ENCODE peak calls at places on chromosomes 2 and 18, in ten cellular contexts. One of them, this sample, is unnamed.

GRCh38 chr2:241821460-241822263 is 12.7 kb downstream of the NEU4 start:
- DNase-seq in nephron progenitor cell: no peak
- DNase-seq in naive B cell: no peak
- DNase-seq in left cardiac atrium: peak; percentile 25
- DNase-seq in neural progenitor cell: no peak
- DNase-seq in NCI-H1436 treated with DMSO at 0.1 percent for 48 hours: no peak
- DNase-seq in RWPE1: no peak
- DNase-seq in stimulated activated CD4-positive, alpha-beta T cell treated with anti-CD3 and anti-CD28 coated beads, TNF-alpha, amount 100 ng/mL, for 24 hours: no peak
- DNase-seq in AML-193: no peak
- DNase-seq in HS-27A: no peak
- DNase-seq in this sample: no peak

GRCh38 chr2:238128061-238129040 is 10.1 kb upstream of the KLHL30 start:
- DNase-seq in left cardiac atrium: peak; percentile 12
- DNase-seq in naive B cell: no peak
- DNase-seq in AML-193: no peak
- DNase-seq in HS-27A: no peak
- DNase-seq in stimulated activated CD4-positive, alpha-beta T cell treated with anti-CD3 and anti-CD28 coated beads, TNF-alpha, amount 100 ng/mL, for 24 hours: no peak
- DNase-seq in NCI-H1436 treated with DMSO at 0.1 percent for 48 hours: no peak
- DNase-seq in RWPE1: no peak
- DNase-seq in nephron progenitor cell: no peak
- DNase-seq in neural progenitor cell: no peak
- DNase-seq in this sample: no peak

GRCh38 chr2:77005522-77005921 is 516.7 kb downstream of the LRRTM4 start:
- DNase-seq in naive B cell: no peak
- DNase-seq in RWPE1: peak; percentile 30
- DNase-seq in left cardiac atrium: no peak
- DNase-seq in nephron progenitor cell: no peak
- DNase-seq in NCI-H1436 treated with DMSO at 0.1 percent for 48 hours: no peak
- DNase-seq in HS-27A: no peak
- DNase-seq in stimulated activated CD4-positive, alpha-beta T cell treated with anti-CD3 and anti-CD28 coated beads, TNF-alpha, amount 100 ng/mL, for 24 hours: no peak
- DNase-seq in AML-193: no peak
- DNase-seq in neural progenitor cell: no peak
- DNase-seq in this sample: no peak

GRCh38 chr2:128442891-128443302 is 124.2 kb upstream of the HS6ST1 start:
- DNase-seq in neural progenitor cell: no peak
- DNase-seq in naive B cell: no peak
- DNase-seq in RWPE1: no peak
- DNase-seq in NCI-H1436 treated with DMSO at 0.1 percent for 48 hours: no peak
- DNase-seq in AML-193: no peak
- DNase-seq in nephron progenitor cell: no peak
- DNase-seq in left cardiac atrium: peak; percentile 49
- DNase-seq in HS-27A: no peak
- DNase-seq in stimulated activated CD4-positive, alpha-beta T cell treated with anti-CD3 and anti-CD28 coated beads, TNF-alpha, amount 100 ng/mL, for 24 hours: no peak
- DNase-seq in this sample: no peak

GRCh38 chr2:58436842-58437241 is 195.7 kb upstream of the FANCL start:
- DNase-seq in RWPE1: peak; percentile 34
- DNase-seq in NCI-H1436 treated with DMSO at 0.1 percent for 48 hours: no peak
- DNase-seq in left cardiac atrium: no peak
- DNase-seq in neural progenitor cell: no peak
- DNase-seq in HS-27A: no peak
- DNase-seq in naive B cell: no peak
- DNase-seq in AML-193: no peak
- DNase-seq in nephron progenitor cell: no peak
- DNase-seq in stimulated activated CD4-positive, alpha-beta T cell treated with anti-CD3 and anti-CD28 coated beads, TNF-alpha, amount 100 ng/mL, for 24 hours: no peak
- DNase-seq in this sample: no peak

GRCh38 chr2:33322099-33322498 is 154.3 kb upstream of the RASGRP3 start:
- DNase-seq in stimulated activated CD4-positive, alpha-beta T cell treated with anti-CD3 and anti-CD28 coated beads, TNF-alpha, amount 100 ng/mL, for 24 hours: no peak
- DNase-seq in left cardiac atrium: no peak
- DNase-seq in NCI-H1436 treated with DMSO at 0.1 percent for 48 hours: no peak
- DNase-seq in nephron progenitor cell: no peak
- DNase-seq in AML-193: no peak
- DNase-seq in naive B cell: no peak
- DNase-seq in HS-27A: no peak
- DNase-seq in RWPE1: no peak
- DNase-seq in neural progenitor cell: no peak
- DNase-seq in this sample: no peak

GRCh38 chr18:46755315-46756171 is 1.3 kb downstream of the ST8SIA5 start:
- DNase-seq in stimulated activated CD4-positive, alpha-beta T cell treated with anti-CD3 and anti-CD28 coated beads, TNF-alpha, amount 100 ng/mL, for 24 hours: no peak
- DNase-seq in AML-193: no peak
- DNase-seq in RWPE1: no peak
- DNase-seq in NCI-H1436 treated with DMSO at 0.1 percent for 48 hours: no peak
- DNase-seq in HS-27A: no peak
- DNase-seq in neural progenitor cell: peak; percentile 23
- DNase-seq in nephron progenitor cell: no peak
- DNase-seq in naive B cell: no peak
- DNase-seq in left cardiac atrium: no peak
- DNase-seq in this sample: no peak

GRCh38 chr18:57086163-57086562 is 60.7 kb upstream of the BOD1L2 start:
- DNase-seq in naive B cell: no peak
- DNase-seq in neural progenitor cell: no peak
- DNase-seq in NCI-H1436 treated with DMSO at 0.1 percent for 48 hours: no peak
- DNase-seq in RWPE1: no peak
- DNase-seq in HS-27A: no peak
- DNase-seq in stimulated activated CD4-positive, alpha-beta T cell treated with anti-CD3 and anti-CD28 coated beads, TNF-alpha, amount 100 ng/mL, for 24 hours: no peak
- DNase-seq in left cardiac atrium: no peak
- DNase-seq in nephron progenitor cell: no peak
- DNase-seq in AML-193: no peak
- DNase-seq in this sample: no peak

GRCh38 chr2:191386938-191387536 is 141.8 kb downstream of the MYO1B start:
- DNase-seq in NCI-H1436 treated with DMSO at 0.1 percent for 48 hours: no peak
- DNase-seq in naive B cell: no peak
- DNase-seq in HS-27A: peak; percentile 59
- DNase-seq in left cardiac atrium: no peak
- DNase-seq in stimulated activated CD4-positive, alpha-beta T cell treated with anti-CD3 and anti-CD28 coated beads, TNF-alpha, amount 100 ng/mL, for 24 hours: no peak
- DNase-seq in RWPE1: peak; percentile 26
- DNase-seq in AML-193: no peak
- DNase-seq in neural progenitor cell: no peak
- DNase-seq in nephron progenitor cell: no peak
- DNase-seq in this sample: no peak

GRCh38 chr18:52339891-52340371 is at the start of gene DCC:
- DNase-seq in neural progenitor cell: peak; percentile 87
- DNase-seq in naive B cell: no peak
- DNase-seq in stimulated activated CD4-positive, alpha-beta T cell treated with anti-CD3 and anti-CD28 coated beads, TNF-alpha, amount 100 ng/mL, for 24 hours: no peak
- DNase-seq in RWPE1: peak; percentile 10
- DNase-seq in left cardiac atrium: peak; percentile 23
- DNase-seq in HS-27A: no peak
- DNase-seq in AML-193: no peak
- DNase-seq in nephron progenitor cell: peak; percentile 71
- DNase-seq in NCI-H1436 treated with DMSO at 0.1 percent for 48 hours: no peak
- DNase-seq in this sample: no peak

GRCh38 chr2:134491796-134492441 is 226.9 kb downstream of the TMEM163 start:
- DNase-seq in stimulated activated CD4-positive, alpha-beta T cell treated with anti-CD3 and anti-CD28 coated beads, TNF-alpha, amount 100 ng/mL, for 24 hours: no peak
- DNase-seq in left cardiac atrium: peak; percentile 64
- DNase-seq in nephron progenitor cell: no peak
- DNase-seq in neural progenitor cell: no peak
- DNase-seq in NCI-H1436 treated with DMSO at 0.1 percent for 48 hours: peak; percentile 15
- DNase-seq in AML-193: no peak
- DNase-seq in HS-27A: peak; percentile 4
- DNase-seq in RWPE1: peak; percentile 17
- DNase-seq in naive B cell: no peak
- DNase-seq in this sample: no peak

GRCh38 chr2:1627628-1628371 is 116.5 kb downstream of the PXDN start:
- DNase-seq in nephron progenitor cell: no peak
- DNase-seq in HS-27A: no peak
- DNase-seq in left cardiac atrium: no peak
- DNase-seq in NCI-H1436 treated with DMSO at 0.1 percent for 48 hours: no peak
- DNase-seq in AML-193: no peak
- DNase-seq in neural progenitor cell: no peak
- DNase-seq in RWPE1: no peak
- DNase-seq in stimulated activated CD4-positive, alpha-beta T cell treated with anti-CD3 and anti-CD28 coated beads, TNF-alpha, amount 100 ng/mL, for 24 hours: no peak
- DNase-seq in naive B cell: no peak
- DNase-seq in this sample: no peak

GRCh38 chr2:72996152-72996502 is 75.4 kb downstream of the SFXN5 start:
- DNase-seq in left cardiac atrium: no peak
- DNase-seq in neural progenitor cell: no peak
- DNase-seq in stimulated activated CD4-positive, alpha-beta T cell treated with anti-CD3 and anti-CD28 coated beads, TNF-alpha, amount 100 ng/mL, for 24 hours: no peak
- DNase-seq in NCI-H1436 treated with DMSO at 0.1 percent for 48 hours: no peak
- DNase-seq in RWPE1: no peak
- DNase-seq in nephron progenitor cell: no peak
- DNase-seq in HS-27A: no peak
- DNase-seq in AML-193: no peak
- DNase-seq in naive B cell: no peak
- DNase-seq in this sample: no peak

GRCh38 chr18:52716926-52717325 is 376.9 kb downstream of the DCC start:
- DNase-seq in nephron progenitor cell: peak; percentile 13
- DNase-seq in AML-193: no peak
- DNase-seq in naive B cell: no peak
- DNase-seq in neural progenitor cell: peak; percentile 8
- DNase-seq in NCI-H1436 treated with DMSO at 0.1 percent for 48 hours: no peak
- DNase-seq in RWPE1: peak; percentile 1
- DNase-seq in HS-27A: no peak
- DNase-seq in left cardiac atrium: peak; percentile 16
- DNase-seq in stimulated activated CD4-positive, alpha-beta T cell treated with anti-CD3 and anti-CD28 coated beads, TNF-alpha, amount 100 ng/mL, for 24 hours: no peak
- DNase-seq in this sample: no peak

GRCh38 chr2:171923206-171923605 is 945 bp downstream of the HAT1 start:
- DNase-seq in naive B cell: no peak
- DNase-seq in NCI-H1436 treated with DMSO at 0.1 percent for 48 hours: no peak
- DNase-seq in nephron progenitor cell: no peak
- DNase-seq in neural progenitor cell: no peak
- DNase-seq in RWPE1: no peak
- DNase-seq in AML-193: peak; percentile 27
- DNase-seq in HS-27A: peak; percentile 2
- DNase-seq in stimulated activated CD4-positive, alpha-beta T cell treated with anti-CD3 and anti-CD28 coated beads, TNF-alpha, amount 100 ng/mL, for 24 hours: no peak
- DNase-seq in left cardiac atrium: peak; percentile 24
- DNase-seq in this sample: no peak

GRCh38 chr18:79750980-79751571 is 46.7 kb upstream of the KCNG2 start:
- DNase-seq in HS-27A: no peak
- DNase-seq in naive B cell: no peak
- DNase-seq in AML-193: no peak
- DNase-seq in RWPE1: no peak
- DNase-seq in stimulated activated CD4-positive, alpha-beta T cell treated with anti-CD3 and anti-CD28 coated beads, TNF-alpha, amount 100 ng/mL, for 24 hours: no peak
- DNase-seq in left cardiac atrium: peak; percentile 12
- DNase-seq in neural progenitor cell: no peak
- DNase-seq in NCI-H1436 treated with DMSO at 0.1 percent for 48 hours: no peak
- DNase-seq in nephron progenitor cell: no peak
- DNase-seq in this sample: no peak

GRCh38 chr2:96969321-96969720 is 17.1 kb downstream of the FAM178B start:
- DNase-seq in AML-193: no peak
- DNase-seq in left cardiac atrium: no peak
- DNase-seq in nephron progenitor cell: no peak
- DNase-seq in neural progenitor cell: no peak
- DNase-seq in naive B cell: no peak
- DNase-seq in NCI-H1436 treated with DMSO at 0.1 percent for 48 hours: no peak
- DNase-seq in RWPE1: no peak
- DNase-seq in stimulated activated CD4-positive, alpha-beta T cell treated with anti-CD3 and anti-CD28 coated beads, TNF-alpha, amount 100 ng/mL, for 24 hours: no peak
- DNase-seq in HS-27A: no peak
- DNase-seq in this sample: no peak

GRCh38 chr2:69973335-69973735 is 11.9 kb upstream of the ASPRV1 start:
- DNase-seq in neural progenitor cell: no peak
- DNase-seq in nephron progenitor cell: no peak
- DNase-seq in left cardiac atrium: no peak
- DNase-seq in RWPE1: no peak
- DNase-seq in naive B cell: no peak
- DNase-seq in NCI-H1436 treated with DMSO at 0.1 percent for 48 hours: no peak
- DNase-seq in stimulated activated CD4-positive, alpha-beta T cell treated with anti-CD3 and anti-CD28 coated beads, TNF-alpha, amount 100 ng/mL, for 24 hours: no peak
- DNase-seq in AML-193: no peak
- DNase-seq in HS-27A: no peak
- DNase-seq in this sample: no peak

GRCh38 chr2:137202310-137202709 is 437.0 kb downstream of the THSD7B start:
- DNase-seq in nephron progenitor cell: no peak
- DNase-seq in neural progenitor cell: no peak
- DNase-seq in NCI-H1436 treated with DMSO at 0.1 percent for 48 hours: no peak
- DNase-seq in stimulated activated CD4-positive, alpha-beta T cell treated with anti-CD3 and anti-CD28 coated beads, TNF-alpha, amount 100 ng/mL, for 24 hours: no peak
- DNase-seq in AML-193: no peak
- DNase-seq in naive B cell: no peak
- DNase-seq in RWPE1: no peak
- DNase-seq in HS-27A: no peak
- DNase-seq in left cardiac atrium: no peak
- DNase-seq in this sample: no peak